ENCODE peak calls at places on chromosomes 5 and 9, in nine cellular contexts. E is M059J; K is naive thymus-derived CD4-positive, alpha-beta T cell; U is endothelial cell; L is memory B cell; Y is nephron progenitor cell; B is stimulated activated CD4-positive, alpha-beta T cell treated with anti-CD3 and anti-CD28 coated beads, Interleukin-12 subunit alpha, Interleukin-12 subunit beta, amount 100 ng/mL, for 4 hours; Z is choroid plexus epithelial cell; F is neural crest cell. T is an unnamed sample.

GRCh38 chr9:34989946-34990635 is 546 bp downstream of the DNAJB5 start:
- DNase-seq in E (peak; percentile 53), K (no peak), U (peak; percentile 74), L (peak; percentile 42), Y (peak; percentile 78), B (peak; percentile 30), Z (peak; percentile 50), F (peak; percentile 64), T (no peak)

GRCh38 chr5:67211926-67212325 is 15.3 kb upstream of the CD180 start:
- DNase-seq in E (peak; percentile 82), K (no peak), U (no peak), L (no peak), Y (no peak), B (no peak), Z (peak; percentile 82), F (no peak), T (no peak)

GRCh38 chr9:107178302-107178701 is 104.8 kb upstream of the RAD23B start:
- DNase-seq in E (peak; percentile 50), K (no peak), U (no peak), L (no peak), Y (no peak), B (no peak), Z (no peak), F (no peak), T (no peak)

GRCh38 chr5:142800776-142801494 is 30.8 kb downstream of the ARHGAP26 start:
- DNase-seq in E (no peak), K (peak; percentile 68), U (no peak), L (peak; percentile 18), Y (no peak), B (no peak), Z (no peak), F (no peak), T (peak; percentile 69)

GRCh38 chr5:142016576-142016975 is 3.7 kb upstream of the GNPDA1 start:
- DNase-seq in E (no peak), K (no peak), U (no peak), L (no peak), Y (no peak), B (peak; percentile 18), Z (no peak), F (no peak), T (no peak)

GRCh38 chr9:132443951-132444615 is 34.1 kb downstream of the CFAP77 start:
- DNase-seq in E (peak; percentile 4), K (no peak), U (no peak), L (no peak), Y (no peak), B (no peak), Z (no peak), F (no peak), T (no peak)

GRCh38 chr5:2018390-2018724 is 135.6 kb upstream of the IRX4 start:
- DNase-seq in E (no peak), K (no peak), U (no peak), L (no peak), Y (no peak), B (no peak), Z (no peak), F (no peak), T (no peak)

GRCh38 chr5:88145603-88146467 is 122.8 kb downstream of the TMEM161B start:
- DNase-seq in E (peak; percentile 80), K (no peak), U (peak; percentile 15), L (no peak), Y (peak; percentile 32), B (no peak), Z (no peak), F (peak; percentile 24), T (no peak)

GRCh38 chr5:34898258-34898895 is 16.9 kb downstream of the RAD1 start:
- DNase-seq in E (peak; percentile 75), K (peak; percentile 57), U (peak; percentile 69), L (peak; percentile 47), Y (peak; percentile 70), B (peak; percentile 51), Z (peak; percentile 90), F (peak; percentile 73), T (peak; percentile 49)

GRCh38 chr5:59496524-59497134 is 396.9 kb downstream of the PDE4D start:
- DNase-seq in E (no peak), K (no peak), U (peak; percentile 35), L (no peak), Y (peak; percentile 8), B (no peak), Z (peak; percentile 36), F (no peak), T (no peak)

GRCh38 chr9:19552693-19553092 is 143.9 kb downstream of the ACER2 start:
- DNase-seq in E (no peak), K (no peak), U (no peak), L (no peak), Y (no peak), B (no peak), Z (no peak), F (no peak), T (no peak)

GRCh38 chr9:37582548-37583157 is 6.5 kb upstream of the FBXO10 start:
- DNase-seq in E (peak; percentile 67), K (peak; percentile 29), U (no peak), L (no peak), Y (no peak), B (no peak), Z (peak; percentile 93), F (no peak), T (no peak)

GRCh38 chr5:123035320-123035949 is 1.1 kb downstream of the PPIC start:
- DNase-seq in E (no peak), K (no peak), U (peak; percentile 26), L (peak; percentile 13), Y (peak; percentile 30), B (no peak), Z (peak; percentile 43), F (no peak), T (peak; percentile 14)

GRCh38 chr9:110767559-110768063 is 99.0 kb downstream of the MUSK start:
- DNase-seq in E (no peak), K (no peak), U (no peak), L (no peak), Y (no peak), B (no peak), Z (peak; percentile 98), F (no peak), T (no peak)

GRCh38 chr9:4301971-4302427 is 2.1 kb upstream of the GLIS3 start:
- DNase-seq in E (peak; percentile 94), K (no peak), U (no peak), L (no peak), Y (no peak), B (no peak), Z (peak; percentile 96), F (no peak), T (no peak)

GRCh38 chr9:9552665-9553064 is 1060.1 kb downstream of the PTPRD start:
- DNase-seq in E (no peak), K (no peak), U (no peak), L (no peak), Y (no peak), B (no peak), Z (no peak), F (no peak), T (no peak)

GRCh38 chr5:174816858-174817257 is 92.5 kb downstream of the MSX2 start:
- DNase-seq in E (no peak), K (no peak), U (no peak), L (no peak), Y (no peak), B (no peak), Z (no peak), F (no peak), T (no peak)

GRCh38 chr9:81103597-81104471 is 585.5 kb downstream of the TLE1 start:
- DNase-seq in E (no peak), K (no peak), U (no peak), L (no peak), Y (no peak), B (no peak), Z (peak; percentile 37), F (no peak), T (no peak)

GRCh38 chr5:147393866-147394265 is 116.0 kb downstream of the DPYSL3 start:
- DNase-seq in E (no peak), K (no peak), U (peak; percentile 37), L (no peak), Y (peak; percentile 25), B (no peak), Z (no peak), F (no peak), T (no peak)

GRCh38 chr5:95739857-95740256 is 8.7 kb downstream of the RHOBTB3 start:
- DNase-seq in E (peak; percentile 36), K (no peak), U (no peak), L (no peak), Y (no peak), B (no peak), Z (no peak), F (no peak), T (no peak)

GRCh38 chr5:90227688-90228087 is 181.9 kb downstream of the CETN3 start:
- DNase-seq in E (no peak), K (no peak), U (no peak), L (no peak), Y (peak; percentile 5), B (no peak), Z (no peak), F (no peak), T (no peak)

GRCh38 chr5:96709152-96709821 is 47.1 kb downstream of the CAST start:
- DNase-seq in E (peak; percentile 71), K (no peak), U (no peak), L (no peak), Y (no peak), B (no peak), Z (peak; percentile 72), F (no peak), T (no peak)

GRCh38 chr9:121651295-121652036 is at the start of gene DAB2IP:
- DNase-seq in E (no peak), K (no peak), U (peak; percentile 76), L (no peak), Y (peak; percentile 87), B (no peak), Z (peak; percentile 20), F (peak; percentile 72), T (no peak)

GRCh38 chr5:179230061-179230461 is 115.2 kb downstream of the ADAMTS2 start:
- DNase-seq in E (no peak), K (no peak), U (no peak), L (no peak), Y (no peak), B (no peak), Z (no peak), F (no peak), T (no peak)

GRCh38 chr5:9971301-9971700 is 278.4 kb downstream of the ATPSCKMT start:
- DNase-seq in E (peak; percentile 23), K (no peak), U (no peak), L (no peak), Y (no peak), B (no peak), Z (no peak), F (no peak), T (no peak)

GRCh38 chr5:172486912-172487311 is 32.6 kb upstream of the SH3PXD2B start:
- DNase-seq in E (no peak), K (no peak), U (no peak), L (no peak), Y (no peak), B (no peak), Z (no peak), F (no peak), T (no peak)

GRCh38 chr9:26537211-26537610 is 355.4 kb downstream of the CAAP1 start:
- DNase-seq in E (peak; percentile 2), K (no peak), U (no peak), L (no peak), Y (no peak), B (no peak), Z (no peak), F (no peak), T (no peak)

GRCh38 chr9:92808726-92809451 is 44.3 kb upstream of the BICD2 start:
- DNase-seq in E (peak; percentile 58), K (peak; percentile 38), U (peak; percentile 83), L (peak; percentile 57), Y (peak; percentile 89), B (peak; percentile 38), Z (peak; percentile 79), F (peak; percentile 76), T (peak; percentile 55)

GRCh38 chr5:142079243-142079642 is 29.3 kb upstream of the NDFIP1 start:
- DNase-seq in E (no peak), K (no peak), U (no peak), L (no peak), Y (no peak), B (no peak), Z (no peak), F (no peak), T (no peak)

T was measured in naive B cell.